ENCODE peak calls at places on chromosomes 1 and 21, in six cellular contexts. V, S, E, P, F and W are unnamed samples.

GRCh38 chr1:114081145-114082046 is 72.3 kb downstream of the SYT6 start:
- DNase-seq in V (no peak), S (no peak), E (peak; percentile 21), P (no peak), F (no peak), W (no peak)

GRCh38 chr1:36081926-36082485 is 1.9 kb upstream of the TEKT2 start:
- DNase-seq in V (no peak), S (no peak), E (no peak), P (no peak), F (no peak), W (no peak)

GRCh38 chr1:207825719-207826556 is 74.1 kb downstream of the CD46 start:
- DNase-seq in V (peak; percentile 82), S (no peak), E (no peak), P (peak; percentile 92), F (no peak), W (no peak)

GRCh38 chr21:44927587-44928461 is 7.1 kb upstream of the ITGB2 start:
- DNase-seq in V (peak; percentile 77), S (peak; percentile 92), E (peak; percentile 57), P (no peak), F (no peak), W (peak; percentile 45)

GRCh38 chr1:7493711-7494110 is 277.4 kb upstream of the VAMP3 start:
- DNase-seq in V (no peak), S (no peak), E (no peak), P (no peak), F (no peak), W (no peak)

GRCh38 chr1:22026924-22027289 is 25.4 kb downstream of the CELA3A start:
- DNase-seq in V (no peak), S (no peak), E (no peak), P (no peak), F (no peak), W (no peak)

GRCh38 chr1:110554871-110555801 is 36.2 kb upstream of the KCNA10 start:
- DNase-seq in V (peak; percentile 76), S (no peak), E (peak; percentile 65), P (no peak), F (peak; percentile 69), W (peak; percentile 63)

GRCh38 chr1:7218210-7218832 is 433.1 kb downstream of the CAMTA1 start:
- DNase-seq in V (peak; percentile 59), S (peak; percentile 28), E (no peak), P (no peak), F (no peak), W (peak; percentile 47)

GRCh38 chr1:46183119-46183842 is 7.0 kb upstream of the P3R3URF start:
- DNase-seq in V (no peak), S (peak; percentile 98), E (no peak), P (peak; percentile 72), F (no peak), W (peak; percentile 90)

GRCh38 chr1:7644906-7645750 is 126.0 kb upstream of the VAMP3 start:
- DNase-seq in V (no peak), S (peak; percentile 33), E (peak; percentile 55), P (no peak), F (no peak), W (no peak)

GRCh38 chr1:186082235-186082937 is 292.7 kb downstream of the TPR start:
- DNase-seq in V (no peak), S (peak; percentile 49), E (peak; percentile 38), P (peak; percentile 83), F (peak; percentile 38), W (peak; percentile 85)

GRCh38 chr1:102096162-102096561 is 99.4 kb upstream of the OLFM3 start:
- DNase-seq in V (no peak), S (no peak), E (no peak), P (no peak), F (no peak), W (no peak)

GRCh38 chr1:101338714-101339430 is 102.1 kb downstream of the S1PR1 start:
- DNase-seq in V (no peak), S (no peak), E (no peak), P (no peak), F (no peak), W (no peak)

GRCh38 chr1:30353637-30354036 is 369.7 kb downstream of the MATN1 start:
- DNase-seq in V (no peak), S (no peak), E (no peak), P (no peak), F (no peak), W (no peak)

GRCh38 chr1:8408151-8408839 is 90.4 kb downstream of the SLC45A1 start:
- DNase-seq in V (no peak), S (no peak), E (no peak), P (peak; percentile 93), F (no peak), W (peak; percentile 38)

GRCh38 chr1:2386636-2387611 is 4.4 kb downstream of the MORN1 start:
- DNase-seq in V (no peak), S (no peak), E (peak; percentile 7), P (peak; percentile 63), F (no peak), W (no peak)

GRCh38 chr1:15412843-15413242 is 3.2 kb downstream of the EFHD2 start:
- DNase-seq in V (no peak), S (no peak), E (peak; percentile 30), P (no peak), F (no peak), W (no peak)

GRCh38 chr1:164876717-164877116 is 317.7 kb downstream of the PBX1 start:
- DNase-seq in V (no peak), S (no peak), E (no peak), P (no peak), F (no peak), W (no peak)

GRCh38 chr1:85328713-85329376 is 52.4 kb upstream of the BCL10 start:
- DNase-seq in V (no peak), S (peak; percentile 73), E (no peak), P (no peak), F (no peak), W (peak; percentile 62)

GRCh38 chr1:172154571-172154970 is 265.9 kb upstream of the C1orf105 start:
- DNase-seq in V (peak; percentile 12), S (no peak), E (no peak), P (no peak), F (no peak), W (no peak)

GRCh38 chr1:194367121-194367520 is 1180.7 kb upstream of the B3GALT2 start:
- DNase-seq in V (no peak), S (no peak), E (no peak), P (no peak), F (no peak), W (no peak)

GRCh38 chr21:35711661-35712060 is 348.7 kb downstream of the SETD4 start:
- DNase-seq in V (no peak), S (no peak), E (no peak), P (no peak), F (no peak), W (no peak)

GRCh38 chr1:4027492-4028138 is 127.5 kb upstream of the C1orf174 start:
- DNase-seq in V (peak; percentile 85), S (no peak), E (no peak), P (no peak), F (no peak), W (no peak)

GRCh38 chr1:156055343-156055645 is 712 bp downstream of the LAMTOR2 start:
- DNase-seq in V (no peak), S (no peak), E (no peak), P (no peak), F (no peak), W (no peak)

GRCh38 chr1:156054500-156055342 is at the start of gene LAMTOR2:
- DNase-seq in V (peak; percentile 96), S (peak; percentile 97), E (peak; percentile 96), P (peak; percentile 98), F (peak; percentile 96), W (peak; percentile 98)

GRCh38 chr1:156051011-156051725 is 2.4 kb downstream of the UBQLN4 start:
- DNase-seq in V (no peak), S (no peak), E (no peak), P (no peak), F (no peak), W (no peak)

GRCh38 chr1:156053770-156054499 is at the start of gene UBQLN4:
- DNase-seq in V (peak; percentile 97), S (peak; percentile 85), E (peak; percentile 89), P (peak; percentile 96), F (peak; percentile 80), W (peak; percentile 96)

GRCh38 chr1:156052862-156053769 is 482 bp downstream of the UBQLN4 start:
- DNase-seq in V (peak; percentile 87), S (peak; percentile 48), E (peak; percentile 65), P (peak; percentile 78), F (peak; percentile 82), W (peak; percentile 90)
- TF ChIP-seq CTCF in V (peak; percentile 58), S (peak; percentile 30), E (peak; percentile 29), P (no peak), F (no peak), W (peak; percentile 44)

GRCh38 chr1:39082811-39083576 is 56.8 kb downstream of the NDUFS5 start:
- DNase-seq in V (peak; percentile 12), S (no peak), E (no peak), P (no peak), F (no peak), W (no peak)

GRCh38 chr1:39084191-39084590 is 58.0 kb downstream of the NDUFS5 start:
- DNase-seq in V (no peak), S (no peak), E (no peak), P (no peak), F (no peak), W (no peak)

GRCh38 chr1:39086386-39087108 is 60.4 kb downstream of the NDUFS5 start:
- DNase-seq in V (peak; percentile 15), S (no peak), E (no peak), P (no peak), F (no peak), W (no peak)

GRCh38 chr1:39087109-39087834 is 61.1 kb downstream of the NDUFS5 start:
- DNase-seq in V (peak; percentile 14), S (no peak), E (no peak), P (peak; percentile 81), F (no peak), W (no peak)

GRCh38 chr1:39085174-39085573 is 59.0 kb downstream of the NDUFS5 start:
- DNase-seq in V (peak; percentile 12), S (no peak), E (no peak), P (no peak), F (no peak), W (no peak)
- TF ChIP-seq CTCF in V (no peak), S (no peak), E (no peak), P (no peak), F (no peak), W (no peak)

GRCh38 chr1:147725685-147726084 is 34.7 kb downstream of the GJA5 start:
- DNase-seq in V (no peak), S (no peak), E (no peak), P (no peak), F (no peak), W (no peak)

GRCh38 chr1:147722114-147722513 is 38.3 kb downstream of the GJA5 start:
- DNase-seq in V (no peak), S (no peak), E (no peak), P (no peak), F (no peak), W (no peak)

GRCh38 chr1:147721711-147722110 is 38.7 kb downstream of the GJA5 start:
- DNase-seq in V (no peak), S (peak; percentile 50), E (no peak), P (no peak), F (no peak), W (peak; percentile 23)

GRCh38 chr1:147726161-147726560 is 34.2 kb downstream of the GJA5 start:
- DNase-seq in V (no peak), S (no peak), E (no peak), P (no peak), F (no peak), W (no peak)

GRCh38 chr1:147723691-147724323 is 36.6 kb downstream of the GJA5 start:
- DNase-seq in V (no peak), S (no peak), E (peak; percentile 48), P (no peak), F (peak; percentile 49), W (peak; percentile 82)
- TF ChIP-seq CTCF in V (peak; percentile 34), S (peak; percentile 51), E (peak; percentile 60), P (peak; percentile 25), F (no peak), W (peak; percentile 81)

GRCh38 chr21:42331660-42332059 is 16.5 kb upstream of the TFF3 start:
- DNase-seq in V (no peak), S (no peak), E (no peak), P (no peak), F (no peak), W (no peak)
- TF ChIP-seq CTCF in V (no peak), S (no peak), E (no peak), P (no peak), F (no peak), W (no peak)